ENCODE peak calls at places on chromosomes 12 and 14, in nine cellular contexts. F is effector memory CD4-positive, alpha-beta T cell; E is fibroblast of lung; M is astrocyte of the spinal cord; T is left lung; Q is epithelial cell of esophagus; D is psoas muscle; G is tibial artery; B is endodermal cell. I is an unnamed sample.

GRCh38 chr12:75208851-75209781 is 523 bp downstream of the KCNC2 start:
- DNase-seq in T (peak; percentile 68), E (peak; percentile 36), B (peak; percentile 96), D (no peak), M (peak; percentile 51), G (no peak), F (no peak), Q (peak; percentile 55), I (no peak)

GRCh38 chr12:124883263-124883876 is 19.7 kb upstream of the SCARB1 start:
- DNase-seq in F (no peak), M (no peak), Q (no peak), T (no peak), D (no peak), E (no peak), G (no peak), B (peak; percentile 72), I (no peak)

GRCh38 chr12:101671157-101671791 is 26.2 kb upstream of the CHPT1 start:
- DNase-seq in G (peak; percentile 24), D (no peak), T (no peak), Q (no peak), E (no peak), M (no peak), F (no peak), B (no peak), I (no peak)

GRCh38 chr12:117045175-117045997 is 53.8 kb downstream of the TESC start:
- DNase-seq in G (no peak), D (peak; percentile 48), M (no peak), E (no peak), T (peak; percentile 65), Q (no peak), B (peak; percentile 66), F (no peak), I (no peak)

GRCh38 chr14:31405106-31405505 is 15.2 kb downstream of the HEATR5A start:
- DNase-seq in Q (no peak), M (no peak), G (no peak), F (no peak), B (no peak), D (no peak), T (no peak), E (no peak), I (no peak)

GRCh38 chr14:89491701-89492381 is 74.8 kb upstream of the FOXN3 start:
- DNase-seq in B (no peak), G (no peak), M (peak; percentile 62), D (no peak), F (no peak), Q (no peak), T (no peak), E (peak; percentile 76), I (peak; percentile 31)

GRCh38 chr12:1826867-1827705 is 6.7 kb downstream of the LRTM2 start:
- DNase-seq in D (peak; percentile 32), F (no peak), Q (no peak), G (no peak), B (no peak), M (no peak), T (peak; percentile 59), E (no peak), I (no peak)

GRCh38 chr12:43221216-43221615 is 330.8 kb downstream of the ADAMTS20 start:
- DNase-seq in D (no peak), G (no peak), B (peak; percentile 65), F (no peak), E (no peak), Q (no peak), M (no peak), T (peak; percentile 10), I (no peak)

GRCh38 chr12:106120578-106121105 is 18.1 kb downstream of the NUAK1 start:
- DNase-seq in G (no peak), Q (no peak), E (no peak), B (no peak), D (peak; percentile 82), F (no peak), T (no peak), M (no peak), I (no peak)

GRCh38 chr14:89351364-89351957 is 65.6 kb downstream of the FOXN3 start:
- DNase-seq in M (peak; percentile 65), B (peak; percentile 76), T (no peak), D (no peak), F (no peak), Q (no peak), E (peak; percentile 69), G (no peak), I (no peak)

GRCh38 chr14:51869426-51870113 is 9.2 kb downstream of the GNG2 start:
- DNase-seq in F (peak; percentile 62), B (no peak), M (no peak), T (no peak), E (no peak), Q (no peak), G (no peak), D (no peak), I (no peak)

GRCh38 chr12:131061041-131061806 is 107.5 kb downstream of the ADGRD1 start:
- DNase-seq in B (peak; percentile 44), Q (no peak), M (no peak), G (no peak), F (no peak), E (no peak), T (no peak), D (peak; percentile 39), I (no peak)

GRCh38 chr12:6535697-6535946 is 1.3 kb downstream of the GAPDH start:
- DNase-seq in E (no peak), B (no peak), F (no peak), G (no peak), D (no peak), Q (no peak), M (no peak), T (no peak), I (no peak)

GRCh38 chr12:6534914-6535696 is 788 bp downstream of the GAPDH start:
- DNase-seq in B (peak; percentile 89), F (peak; percentile 73), G (peak; percentile 86), M (peak; percentile 79), T (peak; percentile 95), D (peak; percentile 90), Q (peak; percentile 87), E (peak; percentile 77), I (no peak)

GRCh38 chr12:6535960-6536847 is 1.9 kb downstream of the GAPDH start:
- DNase-seq in D (no peak), F (no peak), T (no peak), M (no peak), G (no peak), B (no peak), Q (no peak), E (no peak), I (no peak)

GRCh38 chr12:6538420-6539275 is 4.3 kb downstream of the GAPDH start:
- DNase-seq in F (no peak), M (no peak), E (no peak), T (no peak), G (no peak), Q (peak; percentile 66), D (no peak), B (peak; percentile 84), I (no peak)

GRCh38 chr12:6536894-6537579 is 2.7 kb downstream of the GAPDH start:
- DNase-seq in B (peak; percentile 66), T (no peak), Q (no peak), M (no peak), D (no peak), G (no peak), F (no peak), E (no peak), I (no peak)
- H3K4me3 ChIP-seq in B (peak overlapping the region; percentile 95), T (no peak overlapping the region), Q (peak overlapping the region; percentile 97), M (peak overlapping the region; percentile 98), D (peak overlapping the region; percentile 86), G (no peak overlapping the region), F (no peak overlapping the region), E (peak overlapping the region; percentile 98), I (peak overlapping the region; percentile 95)

GRCh38 chr14:73567951-73568885 is 795 bp upstream of the ACOT2 start:
- DNase-seq in G (no peak), Q (peak; percentile 30), M (peak; percentile 6), D (no peak), T (no peak), F (no peak), B (no peak), E (peak; percentile 47), I (no peak)
- H3K4me3 ChIP-seq in G (peak overlapping the region; percentile 67), Q (peak overlapping the region; percentile 54), M (peak overlapping the region; percentile 54), D (peak overlapping the region; percentile 77), T (peak overlapping the region; percentile 64), F (peak overlapping the region; percentile 87), B (peak overlapping the region; percentile 75), E (peak overlapping the region; percentile 70), I (peak overlapping the region; percentile 55)

GRCh38 chr12:123395236-123395635 is 11.3 kb downstream of the KMT5A start:
- DNase-seq in T (no peak), G (no peak), M (no peak), F (no peak), E (no peak), D (no peak), B (no peak), Q (no peak), I (no peak)
- H3K4me3 ChIP-seq in T (no peak overlapping the region), G (no peak overlapping the region), M (no peak overlapping the region), F (no peak overlapping the region), E (no peak overlapping the region), D (no peak overlapping the region), B (no peak overlapping the region), Q (no peak overlapping the region), I (no peak overlapping the region)

GRCh38 chr12:54989829-54990228 is 5.3 kb upstream of the TESPA1 start:
- DNase-seq in E (no peak), Q (no peak), M (no peak), D (no peak), B (no peak), F (no peak), T (no peak), G (no peak), I (no peak)

GRCh38 chr12:54988402-54989054 is 4.0 kb upstream of the TESPA1 start:
- DNase-seq in Q (peak; percentile 17), F (no peak), G (peak; percentile 78), M (peak; percentile 32), D (peak; percentile 87), B (no peak), E (peak; percentile 48), T (peak; percentile 83), I (peak; percentile 23)

GRCh38 chr12:54991992-54992377 is 7.4 kb upstream of the TESPA1 start:
- DNase-seq in B (no peak), G (no peak), T (no peak), F (no peak), D (no peak), Q (no peak), E (no peak), M (no peak), I (no peak)

GRCh38 chr12:54993181-54993835 is 8.7 kb upstream of the TESPA1 start:
- DNase-seq in E (peak; percentile 68), F (peak; percentile 36), M (peak; percentile 58), T (no peak), Q (peak; percentile 67), B (peak; percentile 77), D (no peak), G (peak; percentile 51), I (peak; percentile 12)

DNA sequence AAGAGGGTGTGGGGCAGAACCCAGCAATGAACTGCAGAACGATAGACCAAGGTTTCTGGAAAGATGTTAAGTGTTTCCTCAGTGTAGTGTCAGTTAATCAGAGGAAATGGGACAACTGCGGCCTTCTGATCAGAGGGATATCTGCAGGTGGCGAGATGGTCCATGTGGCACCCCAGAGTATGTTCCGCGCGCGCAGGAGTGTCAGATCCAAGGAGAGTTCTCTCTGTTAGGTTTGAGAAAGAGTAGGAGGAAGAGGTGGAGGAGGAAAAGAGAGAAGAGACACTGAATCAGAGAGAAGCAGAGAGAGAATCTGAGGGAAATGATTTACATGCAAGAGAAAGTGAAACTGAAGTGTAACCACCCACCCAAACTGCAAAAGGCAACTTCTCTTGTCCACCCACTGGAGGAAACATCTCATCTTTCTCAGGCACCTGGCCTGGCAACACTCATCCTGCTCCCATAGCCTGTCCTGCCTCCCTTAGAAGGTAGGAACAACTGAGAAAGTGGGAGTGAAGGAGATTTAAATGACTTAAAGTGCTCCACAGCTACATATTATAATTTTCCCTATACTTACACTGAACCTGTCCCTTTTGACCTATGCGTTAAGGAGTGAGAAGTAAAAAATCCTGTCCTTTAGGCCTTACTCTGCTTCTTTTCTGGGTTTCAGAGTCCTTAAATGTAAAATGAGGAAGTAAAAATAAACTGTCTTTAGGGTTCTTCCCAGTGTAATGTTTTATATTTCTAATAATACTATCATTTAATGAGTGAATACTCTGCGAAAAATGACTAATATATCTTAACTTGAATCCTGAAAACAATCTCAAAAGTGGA is 6.8 kb upstream of the TESPA1 start:
- DNase-seq in D (no peak), B (no peak), M (no peak), E (no peak), T (no peak), F (no peak), G (no peak), Q (no peak), I (no peak)
- H3K4me3 ChIP-seq in D (no peak overlapping the region), B (no peak overlapping the region), M (no peak overlapping the region), E (no peak overlapping the region), T (no peak overlapping the region), F (peak overlapping the region; percentile 45), G (no peak overlapping the region), Q (no peak overlapping the region), I (no peak overlapping the region)

I was measured in skeletal muscle cell.